ENCODE peak calls at places on chromosomes 4 and X, in ten cellular contexts. Y is PC-3, G is pancreas, L is breast epithelium, S is OCI-LY7, F is heart right ventricle, J is SK-N-SH, T is sigmoid colon, O is prostate gland, N is cardiac muscle cell. K is an unnamed sample. For H3K4me1, the result is how much of the 10 kb centered on the place peaks cover.

GRCh38 chrX:18119856-18120255 is 100.8 kb downstream of the BEND2 start:
- DNase-seq in S (no peak), Y (peak), G (no peak), F (no peak), O (no peak), N (no peak), J (no peak), L (no peak), T (no peak), K (no peak)

GRCh38 chrX:122622800-122623199 is 561.3 kb upstream of the GRIA3 start:
- DNase-seq in J (no peak), L (no peak), F (no peak), O (no peak), N (no peak), G (no peak), S (no peak), T (no peak), Y (no peak), K (no peak)

GRCh38 chrX:108123591-108124366 is 32.2 kb downstream of the ATG4A start:
- DNase-seq in F (peak), O (no peak), T (no peak), S (no peak), G (no peak), Y (no peak), J (no peak), N (no peak), L (no peak), K (no peak)

GRCh38 chr4:169398294-169398693 is 127.5 kb upstream of the SH3RF1 start:
- DNase-seq in O (no peak), F (no peak), T (no peak), Y (peak), J (no peak), S (no peak), N (no peak), L (no peak), G (no peak), K (no peak)

GRCh38 chr4:186904104-186904503 is 180.4 kb upstream of the FAT1 start:
- DNase-seq in T (no peak), L (no peak), N (no peak), O (no peak), J (no peak), Y (peak), G (no peak), F (no peak), S (no peak), K (no peak)

GRCh38 chrX:134004038-134004437 is 18.6 kb upstream of the GPC3 start:
- DNase-seq in L (no peak), F (no peak), S (no peak), O (peak), T (no peak), G (no peak), J (no peak), N (no peak), Y (peak), K (no peak)

GRCh38 chrX:2498781-2499302 is 1.9 kb downstream of the DHRSX start:
- DNase-seq in N (peak), T (no peak), O (peak), S (peak), F (peak), L (no peak), G (no peak), J (no peak), Y (no peak), K (peak)

GRCh38 chrX:46381630-46382029 is 163.6 kb downstream of the ZNF674 start:
- DNase-seq in N (peak), O (no peak), S (peak), Y (peak), T (no peak), G (no peak), L (no peak), F (no peak), J (no peak), K (no peak)

GRCh38 chrX:34350552-34350951 is 218.4 kb upstream of the FAM47A start:
- DNase-seq in O (no peak), N (no peak), S (no peak), G (no peak), Y (peak), T (no peak), J (no peak), L (no peak), F (no peak), K (no peak)

GRCh38 chrX:2829066-2829430 is 318 bp downstream of the GYG2 start:
- DNase-seq in J (peak), S (no peak), N (peak), Y (no peak), T (no peak), G (peak), O (no peak), F (no peak), L (no peak), K (no peak)

GRCh38 chrX:119105826-119106225 is 21.8 kb downstream of the KIAA1210 start:
- DNase-seq in T (no peak), S (no peak), O (no peak), J (no peak), Y (peak), N (no peak), G (no peak), F (no peak), L (no peak), K (no peak)

GRCh38 chrX:13923845-13924244 is 105.8 kb downstream of the GEMIN8 start:
- DNase-seq in T (no peak), N (no peak), L (peak), Y (peak), J (no peak), O (no peak), S (no peak), G (no peak), F (no peak), K (no peak)

GRCh38 chrX:15696516-15696915 is 31.9 kb upstream of the CLTRN start:
- DNase-seq in J (no peak), G (no peak), Y (no peak), L (no peak), O (no peak), N (no peak), F (no peak), S (no peak), T (no peak), K (no peak)
- H3K4me1 ChIP-seq in J (under half), G (under half), Y (under half), L (under half), O (under half), N (under half), F (under half), S (under half), T (under half), K (under half)

DNA sequence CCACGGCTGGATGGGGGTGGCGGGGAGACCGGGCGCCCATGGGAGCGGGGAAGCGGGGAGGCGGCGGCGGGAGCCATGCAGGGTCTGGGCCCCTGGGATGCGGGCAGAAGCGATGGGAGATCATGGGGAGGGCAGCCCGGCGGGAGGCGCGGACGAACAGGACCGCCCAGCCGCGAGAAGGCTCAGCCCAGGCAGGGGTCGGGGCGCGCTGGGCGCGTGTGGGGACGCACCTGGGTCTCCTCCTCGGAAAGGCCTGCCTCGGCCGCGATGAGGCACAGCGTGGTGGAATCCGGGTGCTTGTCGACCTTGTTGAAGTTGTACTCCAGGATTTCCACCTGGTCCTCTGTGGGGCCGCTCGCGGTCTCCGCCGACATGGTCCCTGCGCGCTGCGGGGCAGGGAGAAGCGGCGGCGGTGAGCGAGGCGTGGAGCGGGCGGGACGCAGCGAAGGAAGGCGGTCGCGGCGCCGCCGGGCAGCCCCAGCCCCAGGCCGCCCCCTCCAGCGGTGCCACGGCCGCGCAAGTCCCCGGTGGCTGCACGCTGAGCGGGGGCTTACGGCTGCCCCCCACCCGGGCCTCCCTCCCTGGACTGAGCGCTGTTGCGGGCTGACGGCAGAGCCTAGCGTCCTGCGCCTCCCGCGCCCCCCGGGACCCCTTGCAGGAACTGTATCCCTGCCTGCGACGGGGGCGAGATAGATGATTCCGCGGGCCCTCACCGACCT is 25.3 kb downstream of the HOPX start:
- DNase-seq in N (peak), Y (no peak), O (no peak), F (peak), G (peak), J (peak), L (no peak), T (no peak), S (no peak), K (no peak)
- H3K4me3 ChIP-seq in N (peak), Y (peak), O (peak), F (peak), G (peak), J (peak), L (peak), T (peak), S (no peak), K (peak)

GRCh38 chr4:133464311-133464710 is 315.2 kb downstream of the PCDH10 start:
- DNase-seq in S (no peak), G (no peak), T (no peak), O (no peak), F (no peak), N (no peak), J (no peak), Y (peak), L (no peak), K (no peak)

GRCh38 chr4:133467290-133467947 is 318.3 kb downstream of the PCDH10 start:
- DNase-seq in F (no peak), O (no peak), S (no peak), L (no peak), T (no peak), J (no peak), Y (no peak), N (no peak), G (no peak), K (no peak)

GRCh38 chr4:133465022-133465421 is 315.9 kb downstream of the PCDH10 start:
- DNase-seq in Y (no peak), G (no peak), O (no peak), J (no peak), S (no peak), T (no peak), N (no peak), L (no peak), F (no peak), K (no peak)
- TF ChIP-seq CTCF in Y (no peak), G (no peak), O (no peak), J (no peak), S (no peak), T (no peak), N (peak), L (no peak), F (no peak), K (no peak)

GRCh38 chr4:139547979-139548378 is 8.0 kb downstream of the SETD7 start:
- DNase-seq in G (no peak), L (no peak), Y (no peak), J (no peak), O (no peak), T (no peak), F (no peak), S (no peak), N (no peak), K (no peak)
- H3K4me1 ChIP-seq in G (under half), L (under half), Y (under half), J (under half), O (under half), T (half or more), F (half or more), S (under half), N (under half), K (under half)

GRCh38 chr4:76606662-76607265 is 171.7 kb downstream of the SHROOM3 start:
- DNase-seq in N (peak), Y (no peak), J (no peak), T (no peak), G (no peak), L (no peak), F (no peak), O (no peak), S (no peak), K (no peak)

GRCh38 chr4:76605099-76605563 is 170.1 kb downstream of the SHROOM3 start:
- DNase-seq in G (no peak), N (no peak), O (no peak), Y (no peak), L (no peak), S (no peak), J (no peak), F (no peak), T (no peak), K (no peak)

GRCh38 chr4:76610751-76611150 is 175.7 kb downstream of the SHROOM3 start:
- DNase-seq in J (no peak), T (no peak), N (no peak), O (no peak), F (no peak), S (no peak), G (no peak), L (no peak), Y (no peak), K (no peak)

GRCh38 chr4:76607846-76608245 is 172.8 kb downstream of the SHROOM3 start:
- DNase-seq in O (no peak), T (no peak), L (no peak), Y (no peak), F (no peak), J (no peak), G (no peak), N (no peak), S (no peak), K (no peak)

DNA sequence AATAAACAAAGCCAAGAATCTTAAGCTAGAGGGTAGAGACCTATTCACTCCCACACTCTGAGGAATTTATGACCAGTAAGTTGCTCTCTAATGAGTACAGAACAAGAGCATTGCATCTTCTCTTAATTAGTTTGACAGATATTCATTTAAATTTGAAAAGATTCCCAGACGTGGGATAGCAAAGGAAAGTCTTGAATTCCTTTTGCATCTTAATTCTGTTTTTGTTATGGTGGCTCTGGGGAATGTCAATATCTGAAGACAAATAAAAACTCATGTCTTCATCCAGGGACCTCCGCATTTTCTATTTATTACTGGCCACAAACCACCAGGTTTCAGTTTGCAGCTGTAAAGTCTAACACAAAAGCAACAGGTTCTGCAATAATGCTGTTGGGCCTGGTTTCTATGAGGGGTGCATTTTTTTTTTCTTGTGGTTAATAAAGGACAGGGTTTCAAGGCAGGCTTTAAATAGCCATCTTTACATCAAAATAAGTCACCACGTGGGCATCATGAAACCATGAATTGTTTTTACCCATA is 172.3 kb downstream of the SHROOM3 start:
- DNase-seq in S (no peak), G (no peak), F (no peak), T (no peak), L (no peak), Y (no peak), N (no peak), J (no peak), O (no peak), K (no peak)
- H3K4me3 ChIP-seq in S (no peak), G (no peak), F (no peak), T (no peak), L (no peak), Y (no peak), N (no peak), J (no peak), O (no peak), K (no peak)

GRCh38 chr4:163111588-163111987 is 55.1 kb downstream of the NAF1 start:
- DNase-seq in S (no peak), N (peak), G (no peak), O (no peak), F (no peak), J (peak), T (no peak), Y (peak), L (no peak), K (no peak)
- TF ChIP-seq CTCF in S (peak), N (peak), G (no peak), O (no peak), F (peak), J (peak), T (no peak), Y (peak), L (no peak), K (no peak)

GRCh38 chr4:125734504-125734903 is 419.7 kb downstream of the FAT4 start:
- DNase-seq in T (no peak), F (no peak), G (no peak), O (no peak), N (no peak), S (no peak), Y (no peak), L (no peak), J (no peak), K (no peak)
- H3K4me1 ChIP-seq in T (under half), F (under half), G (under half), O (under half), N (under half), S (under half), Y (under half), L (under half), J (under half), K (under half)

GRCh38 chr4:61773655-61774245 is 573.6 kb downstream of the ADGRL3 start:
- DNase-seq in N (no peak), T (no peak), L (no peak), Y (no peak), S (no peak), F (no peak), J (no peak), O (no peak), G (no peak), K (no peak)
- H3K4me3 ChIP-seq in N (no peak), T (no peak), L (no peak), Y (no peak), S (no peak), F (no peak), J (no peak), O (no peak), G (no peak), K (no peak)